ENCODE peak calls at places on chromosome 9, in eight cellular contexts. B, O, P, E, L, C, S and M are unnamed samples.

GRCh38 chr9:34493972-34494535 is 28.7 kb downstream of the ENHO start:
- DNase-seq in B (no peak), O (peak), P (no peak), E (no peak), L (no peak), C (no peak), S (peak), M (peak)

GRCh38 chr9:89592963-89593775 is 11.6 kb upstream of the GADD45G start:
- DNase-seq in B (no peak), O (peak), P (no peak), E (no peak), L (no peak), C (no peak), S (peak), M (no peak)

GRCh38 chr9:125436613-125437443 is 175.2 kb downstream of the GAPVD1 start:
- DNase-seq in B (no peak), O (no peak), P (no peak), E (no peak), L (no peak), C (no peak), S (no peak), M (no peak)

GRCh38 chr9:105138306-105138801 is 106.1 kb upstream of the SLC44A1 start:
- DNase-seq in B (no peak), O (no peak), P (no peak), E (no peak), L (no peak), C (no peak), S (peak), M (no peak)

GRCh38 chr9:82810902-82811301 is 252.0 kb downstream of the RASEF start:
- DNase-seq in B (no peak), O (peak), P (no peak), E (no peak), L (peak), C (no peak), S (peak), M (no peak)

GRCh38 chr9:131394464-131395026 is 659 bp downstream of the PRRC2B start:
- DNase-seq in B (no peak), O (no peak), P (no peak), E (no peak), L (no peak), C (no peak), S (no peak), M (no peak)

GRCh38 chr9:89310486-89311345 is at the start of gene CKS2:
- DNase-seq in B (peak), O (peak), P (peak), E (peak), L (peak), C (peak), S (peak), M (peak)

GRCh38 chr9:83327323-83327722 is 210.9 kb downstream of the FRMD3 start:
- DNase-seq in B (peak), O (no peak), P (no peak), E (no peak), L (no peak), C (no peak), S (peak), M (no peak)

GRCh38 chr9:132761602-132762001 is 91.3 kb downstream of the GTF3C4 start:
- DNase-seq in B (no peak), O (no peak), P (no peak), E (no peak), L (no peak), C (no peak), S (no peak), M (no peak)

GRCh38 chr9:70865471-70865870 is 255.9 kb downstream of the TRPM3 start:
- DNase-seq in B (no peak), O (no peak), P (no peak), E (no peak), L (no peak), C (no peak), S (no peak), M (no peak)

GRCh38 chr9:112050544-112051475 is 124.3 kb downstream of the SUSD1 start:
- DNase-seq in B (no peak), O (peak), P (no peak), E (no peak), L (no peak), C (no peak), S (peak), M (no peak)

GRCh38 chr9:75146229-75146628 is 57.9 kb downstream of the OSTF1 start:
- DNase-seq in B (no peak), O (peak), P (no peak), E (no peak), L (no peak), C (no peak), S (peak), M (no peak)

GRCh38 chr9:35495984-35496383 is 6.1 kb downstream of the RUSC2 start:
- DNase-seq in B (no peak), O (no peak), P (no peak), E (no peak), L (no peak), C (no peak), S (no peak), M (no peak)

GRCh38 chr9:27429917-27430316 is 94.2 kb upstream of the IFNK start:
- DNase-seq in B (no peak), O (no peak), P (no peak), E (no peak), L (no peak), C (no peak), S (no peak), M (no peak)

GRCh38 chr9:36597412-36598178 is 24.9 kb downstream of the MELK start:
- DNase-seq in B (no peak), O (peak), P (no peak), E (no peak), L (peak), C (no peak), S (peak), M (peak)

GRCh38 chr9:81526587-81526986 is 162.8 kb downstream of the TLE1 start:
- DNase-seq in B (no peak), O (peak), P (no peak), E (no peak), L (no peak), C (no peak), S (peak), M (no peak)

GRCh38 chr9:14071484-14071883 is 242.5 kb downstream of the NFIB start:
- DNase-seq in B (no peak), O (no peak), P (no peak), E (no peak), L (no peak), C (no peak), S (no peak), M (no peak)

GRCh38 chr9:134605351-134605968 is 36.1 kb upstream of the COL5A1 start:
- DNase-seq in B (no peak), O (no peak), P (no peak), E (no peak), L (no peak), C (no peak), S (no peak), M (no peak)

GRCh38 chr9:76703270-76703669 is 61.0 kb upstream of the PCA3 start:
- DNase-seq in B (no peak), O (no peak), P (no peak), E (no peak), L (no peak), C (no peak), S (no peak), M (no peak)

GRCh38 chr9:100670719-100671118 is 92.8 kb downstream of the CAVIN4 start:
- DNase-seq in B (no peak), O (no peak), P (no peak), E (no peak), L (no peak), C (no peak), S (no peak), M (no peak)

GRCh38 chr9:121222524-121223171 is 21.0 kb upstream of the RAB14 start:
- DNase-seq in B (peak), O (peak), P (no peak), E (no peak), L (peak), C (no peak), S (peak), M (peak)

GRCh38 chr9:109799792-109800191 is 19.8 kb downstream of the PALM2AKAP2 start:
- DNase-seq in B (no peak), O (peak), P (no peak), E (no peak), L (no peak), C (no peak), S (peak), M (no peak)

GRCh38 chr9:133928248-133928764 is 63.8 kb downstream of the VAV2 start:
- DNase-seq in B (no peak), O (no peak), P (no peak), E (no peak), L (no peak), C (no peak), S (no peak), M (no peak)